ENCODE peak calls at places on chromosome 14, in eight cellular contexts. J is activated CD8-positive, alpha-beta memory T cell treated with anti-CD3 and anti-CD28 coated beads for 1 hour; S is GM13977; X is effector CD4-positive, alpha-beta T cell; V is NCI-H2107; K is B cell; C is NCI-H2081; E is effector memory CD8-positive, alpha-beta T cell. T is an unnamed sample.

GRCh38 chr14:100287202-100287997 is 18.8 kb downstream of the SLC25A29 start:
- DNase-seq in J (no peak), S (no peak), X (no peak), V (no peak), K (no peak), C (no peak), E (no peak), T (no peak)

GRCh38 chr14:103880986-103881926 is 33.9 kb upstream of the PPP1R13B start:
- DNase-seq in J (no peak), S (no peak), X (no peak), V (no peak), K (no peak), C (no peak), E (no peak), T (no peak)

GRCh38 chr14:87888136-87888999 is 104.6 kb downstream of the GALC start:
- DNase-seq in J (no peak), S (no peak), X (no peak), V (no peak), K (no peak), C (no peak), E (no peak), T (no peak)

GRCh38 chr14:54901380-54902142 is 1.1 kb downstream of the GCH1 start:
- DNase-seq in J (no peak), S (no peak), X (no peak), V (no peak), K (peak; percentile 20), C (no peak), E (no peak), T (no peak)

GRCh38 chr14:47976139-47976538 is 300.7 kb upstream of the MDGA2 start:
- DNase-seq in J (no peak), S (no peak), X (no peak), V (no peak), K (no peak), C (no peak), E (no peak), T (no peak)

GRCh38 chr14:61512508-61512907 is 182.8 kb upstream of the HIF1A start:
- DNase-seq in J (no peak), S (no peak), X (no peak), V (no peak), K (no peak), C (no peak), E (no peak), T (no peak)

GRCh38 chr14:79144891-79145290 is 974.7 kb downstream of the NRXN3 start:
- DNase-seq in J (no peak), S (no peak), X (no peak), V (no peak), K (no peak), C (no peak), E (no peak), T (no peak)

GRCh38 chr14:26845106-26845818 is 247.4 kb upstream of the NOVA1 start:
- DNase-seq in J (no peak), S (no peak), X (no peak), V (no peak), K (no peak), C (no peak), E (no peak), T (no peak)

GRCh38 chr14:84894254-84894653 is 635.7 kb upstream of the FLRT2 start:
- DNase-seq in J (no peak), S (no peak), X (no peak), V (no peak), K (no peak), C (peak; percentile 55), E (no peak), T (no peak)

GRCh38 chr14:58752782-58753181 is 115.0 kb downstream of the DACT1 start:
- DNase-seq in J (no peak), S (no peak), X (no peak), V (no peak), K (no peak), C (no peak), E (no peak), T (peak; percentile 15)

GRCh38 chr14:52977798-52978197 is 26.9 kb upstream of the FERMT2 start:
- DNase-seq in J (no peak), S (no peak), X (no peak), V (no peak), K (no peak), C (peak; percentile 42), E (no peak), T (no peak)

GRCh38 chr14:93009471-93010117 is 86.6 kb downstream of the CHGA start:
- DNase-seq in J (no peak), S (no peak), X (no peak), V (no peak), K (no peak), C (no peak), E (no peak), T (no peak)

GRCh38 chr14:97306785-97307246 is 509.6 kb downstream of the VRK1 start:
- DNase-seq in J (no peak), S (no peak), X (no peak), V (no peak), K (no peak), C (no peak), E (no peak), T (no peak)

GRCh38 chr14:72544615-72545387 is 349.1 kb downstream of the DPF3 start:
- DNase-seq in J (no peak), S (no peak), X (no peak), V (no peak), K (no peak), C (no peak), E (no peak), T (no peak)

GRCh38 chr14:28407931-28408330 is 358.7 kb upstream of the FOXG1 start:
- DNase-seq in J (no peak), S (no peak), X (no peak), V (no peak), K (no peak), C (no peak), E (no peak), T (no peak)

T was measured in pulmonary artery endothelial cell.